ENCODE peak calls at places on chromosomes 13 and 19, in five cellular contexts. J is transverse colon, W is SK-N-SH, Z is upper lobe of left lung, D is HepG2. X is an unnamed sample.
A peak's percentile ranks its signal among the peaks of the same experiment; 100 is the strongest.

GRCh38 chr19:7069904-7070226 is 362 bp downstream of the ZNF557 start:
- DNase-seq in J (no peak), W (no peak), Z (no peak), D (no peak), X (no peak)

GRCh38 chr13:48294670-48295069 is 8.9 kb upstream of the RB1 start:
- DNase-seq in J (no peak), W (no peak), Z (no peak), D (peak; percentile 15), X (no peak)

GRCh38 chr13:66663206-66663605 is 566.9 kb downstream of the PCDH9 start:
- DNase-seq in J (no peak), W (no peak), Z (no peak), D (no peak), X (no peak)

GRCh38 chr13:78102121-78102677 is 183.6 kb upstream of the EDNRB start:
- DNase-seq in J (peak; percentile 9), W (no peak), Z (peak; percentile 28), D (no peak), X (no peak)

GRCh38 chr19:40139533-40140287 is 49.0 kb upstream of the ZNF780A start:
- DNase-seq in J (no peak), W (peak; percentile 55), Z (no peak), D (peak; percentile 35), X (no peak)

GRCh38 chr13:60857698-60858097 is 460.7 kb downstream of the TDRD3 start:
- DNase-seq in J (no peak), W (no peak), Z (no peak), D (no peak), X (no peak)

GRCh38 chr13:83312194-83312593 is 570.1 kb downstream of the SLITRK1 start:
- DNase-seq in J (no peak), W (no peak), Z (no peak), D (no peak), X (no peak)

GRCh38 chr13:44238011-44238421 is 135.6 kb upstream of the SERP2 start:
- DNase-seq in J (no peak), W (peak; percentile 79), Z (no peak), D (no peak), X (no peak)

GRCh38 chr13:43257765-43258164 is 234.4 kb downstream of the DNAJC15 start:
- DNase-seq in J (no peak), W (no peak), Z (no peak), D (no peak), X (no peak)

GRCh38 chr13:52707375-52707774 is 32.2 kb downstream of the CNMD start:
- DNase-seq in J (no peak), W (peak; percentile 32), Z (no peak), D (no peak), X (no peak)

GRCh38 chr19:48553676-48554384 is 1.9 kb downstream of the SULT2B1 start:
- DNase-seq in J (peak; percentile 50), W (peak; percentile 67), Z (peak; percentile 61), D (peak; percentile 69), X (peak; percentile 45)

GRCh38 chr13:49776871-49777270 is 15.6 kb downstream of the KPNA3 start:
- DNase-seq in J (no peak), W (no peak), Z (no peak), D (no peak), X (no peak)

GRCh38 chr13:102680842-102681725 is 13.8 kb downstream of the METTL21C start:
- DNase-seq in J (no peak), W (no peak), Z (no peak), D (no peak), X (no peak)

GRCh38 chr19:38278751-38279150 is 14.4 kb downstream of the SPINT2 start:
- DNase-seq in J (no peak), W (no peak), Z (no peak), D (no peak), X (no peak)
- H3K27ac ChIP-seq in J (peak overlapping the region; percentile 72), W (no peak overlapping the region), Z (peak overlapping the region; percentile 80), D (no peak overlapping the region), X (peak overlapping the region; percentile 72)

GRCh38 chr19:4139614-4140236 is 13.7 kb upstream of the CREB3L3 start:
- DNase-seq in J (peak; percentile 94), W (peak; percentile 82), Z (peak; percentile 88), D (peak; percentile 58), X (peak; percentile 91)
- TF ChIP-seq POLR2AphosphoS5 in J (no peak), W (no peak), Z (no peak), D (no peak), X (no peak)

DNA sequence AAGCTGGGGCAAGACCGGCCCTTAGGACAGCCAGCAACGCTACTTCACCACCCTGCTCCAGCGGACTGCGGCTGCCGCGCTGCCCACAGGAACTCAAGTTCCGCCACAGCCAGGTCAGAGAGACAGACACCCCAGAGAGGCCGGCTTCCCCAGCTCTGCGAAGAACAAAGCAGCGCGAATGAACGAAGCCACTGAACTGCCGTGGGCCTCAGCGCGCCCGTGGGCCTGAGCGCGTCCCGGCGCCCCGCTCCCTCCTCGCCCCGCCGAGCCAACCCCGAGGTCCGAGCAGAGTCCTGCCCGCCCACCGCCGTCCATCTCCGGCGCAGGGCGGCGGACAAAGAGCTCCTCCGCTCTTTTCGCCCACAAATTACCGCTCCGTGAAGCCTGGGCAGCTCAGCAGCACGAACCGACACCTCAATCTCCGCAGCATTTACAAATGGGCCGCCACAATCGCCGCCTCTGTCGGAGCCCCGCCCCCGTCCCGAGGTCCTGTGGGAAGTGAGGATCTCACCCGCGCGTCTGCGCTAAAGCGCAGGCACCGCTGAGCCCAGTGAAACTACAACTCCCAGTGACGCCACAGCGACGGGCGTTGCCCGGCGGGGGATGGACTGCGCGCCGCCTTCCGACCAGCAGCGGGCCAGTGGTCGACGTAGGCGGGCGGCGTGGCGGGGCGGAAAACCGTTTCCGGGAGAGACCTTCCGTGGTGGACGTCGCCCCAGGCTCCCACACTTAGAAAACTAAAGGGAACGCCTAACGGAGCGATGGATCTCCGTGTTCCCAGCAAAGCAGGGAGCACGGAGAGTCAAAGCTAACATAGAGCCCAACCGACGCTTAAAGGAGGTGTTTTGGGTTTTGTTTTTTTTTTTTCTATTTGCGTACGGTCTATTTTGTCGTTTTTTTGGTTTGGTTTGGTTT is 158.7 kb downstream of the RNF17 start:
- DNase-seq in J (peak; percentile 98), W (peak; percentile 95), Z (peak; percentile 99), D (peak; percentile 93), X (peak; percentile 97)
- TF ChIP-seq EP300 in J (no peak), W (no peak), Z (peak; percentile 41), D (no peak), X (no peak)

DNA sequence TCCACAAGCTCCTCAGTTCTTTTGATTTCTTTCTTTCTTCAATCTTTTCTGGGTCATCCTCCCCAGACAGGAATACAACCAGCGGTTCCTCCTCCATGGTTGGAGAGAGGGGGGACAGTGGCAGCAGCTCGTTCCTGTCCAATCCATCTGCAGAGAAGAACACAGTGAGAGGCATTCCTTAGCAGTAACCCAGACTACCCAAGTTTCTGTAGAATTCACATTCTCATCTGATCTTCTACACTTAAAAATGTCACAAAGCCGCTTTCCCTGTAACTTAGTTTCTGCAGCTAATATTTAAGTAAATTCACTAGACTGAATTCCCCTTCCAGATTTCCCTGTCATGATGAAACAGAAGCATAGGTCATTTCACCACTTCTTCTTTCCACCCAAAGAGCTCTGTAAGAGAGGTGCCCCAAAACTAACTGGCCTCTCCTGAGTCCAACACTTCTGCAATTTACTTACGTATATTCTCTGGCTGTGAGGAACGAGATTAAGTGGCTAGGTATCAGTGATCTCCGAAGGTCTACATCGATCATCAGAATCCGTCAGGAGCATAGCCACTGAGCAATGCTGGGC is 171.9 kb downstream of the TBC1D4 start:
- DNase-seq in J (no peak), W (no peak), Z (no peak), D (no peak), X (no peak)
- H3K27ac ChIP-seq in J (no peak overlapping the region), W (no peak overlapping the region), Z (no peak overlapping the region), D (no peak overlapping the region), X (no peak overlapping the region)

GRCh38 chr19:41619018-41619571 is 7.8 kb downstream of the CEACAM4 start:
- DNase-seq in J (no peak), W (no peak), Z (no peak), D (no peak), X (no peak)
- TF ChIP-seq POLR2AphosphoS5 in J (no peak), W (no peak), Z (no peak), D (no peak), X (no peak)

GRCh38 chr19:18543814-18544475 is 572 bp upstream of the FKBP8 start:
- DNase-seq in J (peak; percentile 82), W (no peak), Z (peak; percentile 82), D (peak; percentile 23), X (peak; percentile 51)
- TF ChIP-seq EP300 in J (no peak), W (no peak), Z (no peak), D (no peak), X (no peak)

GRCh38 chr13:73532582-73532981 is 473.8 kb downstream of the KLF5 start:
- DNase-seq in J (no peak), W (no peak), Z (no peak), D (no peak), X (no peak)

GRCh38 chr13:73535341-73535740 is 476.5 kb downstream of the KLF5 start:
- DNase-seq in J (no peak), W (no peak), Z (no peak), D (no peak), X (no peak)

GRCh38 chr13:73536865-73537264 is 478.1 kb downstream of the KLF5 start:
- DNase-seq in J (no peak), W (no peak), Z (no peak), D (no peak), X (no peak)

GRCh38 chr13:73533111-73533510 is 474.3 kb downstream of the KLF5 start:
- DNase-seq in J (no peak), W (no peak), Z (no peak), D (no peak), X (no peak)

DNA sequence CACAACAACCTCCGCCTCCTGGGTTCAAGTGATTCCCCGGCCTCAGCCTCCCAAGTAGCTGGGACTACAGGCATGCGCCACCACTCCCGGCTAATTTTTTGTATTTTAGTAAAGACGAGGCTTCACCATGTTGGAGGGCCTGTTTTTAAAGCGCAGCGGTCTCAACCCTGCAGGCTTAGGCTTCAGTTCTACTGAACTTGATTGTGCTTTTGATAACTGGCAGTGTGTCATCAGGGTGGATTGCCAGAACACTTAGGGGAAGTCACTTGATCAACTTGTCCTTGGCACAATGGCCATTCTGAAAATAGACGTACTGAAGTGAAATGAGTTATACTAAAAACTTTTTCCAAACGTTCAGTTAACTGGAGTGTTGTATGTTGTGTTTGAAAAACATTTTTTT is 472.2 kb downstream of the KLF5 start:
- DNase-seq in J (no peak), W (no peak), Z (peak; percentile 32), D (no peak), X (no peak)
- H3K27ac ChIP-seq in J (no peak overlapping the region), W (no peak overlapping the region), Z (no peak overlapping the region), D (no peak overlapping the region), X (no peak overlapping the region)

GRCh38 chr19:38834590-38834989 is 3.0 kb upstream of the ECH1 start:
- DNase-seq in J (no peak), W (no peak), Z (no peak), D (no peak), X (no peak)

GRCh38 chr19:38838208-38838985 is 6.8 kb upstream of the ECH1 start:
- DNase-seq in J (no peak), W (no peak), Z (peak; percentile 41), D (no peak), X (peak; percentile 67)

GRCh38 chr19:38837656-38838121 is 6.1 kb upstream of the ECH1 start:
- DNase-seq in J (no peak), W (no peak), Z (no peak), D (peak; percentile 65), X (peak; percentile 55)

GRCh38 chr19:38837304-38837626 is 5.7 kb upstream of the ECH1 start:
- DNase-seq in J (no peak), W (peak; percentile 63), Z (no peak), D (no peak), X (no peak)

GRCh38 chr19:38836438-38837303 is 5.1 kb upstream of the ECH1 start:
- DNase-seq in J (no peak), W (no peak), Z (no peak), D (no peak), X (no peak)
- TF ChIP-seq POLR2AphosphoS5 in J (no peak), W (no peak), Z (no peak), D (no peak), X (no peak)

GRCh38 chr13:110294624-110295023 is 12.3 kb downstream of the COL4A1 start:
- DNase-seq in J (no peak), W (no peak), Z (no peak), D (no peak), X (no peak)
- TF ChIP-seq EP300 in J (no peak), W (no peak), Z (no peak), D (no peak), X (no peak)

X was measured in stomach.